ENCODE peak calls at places on chromosomes 4 and X, in ten cellular contexts. D is type B pancreatic cell, G is iris pigment epithelial cell, P is ACHN, J is kidney epithelial cell, T is lower leg skin, K is suprapubic skin, O is occipital lobe, B is amniotic stem cell, Q is stomach. Z is an unnamed sample.

GRCh38 chr4:7771541-7772507 is 167.8 kb downstream of the AFAP1 start:
- DNase-seq in D (no peak), G (no peak), P (no peak), J (no peak), T (no peak), K (no peak), O (no peak), B (no peak), Q (no peak), Z (no peak)

GRCh38 chr4:101621120-101621519 is 169.4 kb upstream of the BANK1 start:
- DNase-seq in D (no peak), G (peak), P (peak), J (no peak), T (no peak), K (no peak), O (no peak), B (peak), Q (no peak), Z (no peak)

GRCh38 chrX:137119049-137119448 is 85.3 kb upstream of the GPR101 start:
- DNase-seq in D (no peak), G (no peak), P (no peak), J (no peak), T (no peak), K (no peak), O (no peak), B (no peak), Q (no peak), Z (no peak)

GRCh38 chr4:99968330-99968729 is 18.3 kb upstream of the H2AZ1 start:
- DNase-seq in D (no peak), G (peak), P (peak), J (peak), T (no peak), K (no peak), O (no peak), B (peak), Q (no peak), Z (no peak)

GRCh38 chrX:103877571-103877970 is 45.5 kb upstream of the RAB9B start:
- DNase-seq in D (no peak), G (no peak), P (peak), J (no peak), T (no peak), K (no peak), O (no peak), B (no peak), Q (no peak), Z (no peak)

GRCh38 chrX:12210196-12210815 is 72.0 kb downstream of the FRMPD4 start:
- DNase-seq in D (no peak), G (peak), P (peak), J (peak), T (no peak), K (no peak), O (no peak), B (no peak), Q (no peak), Z (peak)

GRCh38 chrX:124226129-124226528 is 106.3 kb upstream of the TEX13D start:
- DNase-seq in D (no peak), G (no peak), P (no peak), J (no peak), T (no peak), K (no peak), O (no peak), B (no peak), Q (no peak), Z (no peak)

GRCh38 chr4:20483416-20483815 is 216.8 kb upstream of the PACRGL start:
- DNase-seq in D (no peak), G (no peak), P (no peak), J (no peak), T (no peak), K (no peak), O (no peak), B (no peak), Q (no peak), Z (no peak)

GRCh38 chrX:138708268-138708667 is 3.2 kb downstream of the FGF13 start:
- DNase-seq in D (no peak), G (no peak), P (no peak), J (no peak), T (no peak), K (no peak), O (no peak), B (no peak), Q (no peak), Z (no peak)

GRCh38 chrX:101759000-101759399 is 99.3 kb upstream of the ARMCX2 start:
- DNase-seq in D (no peak), G (peak), P (peak), J (no peak), T (no peak), K (no peak), O (no peak), B (no peak), Q (no peak), Z (peak)

GRCh38 chr4:181294421-181294820 is 948.8 kb upstream of the TENM3 start:
- DNase-seq in D (no peak), G (no peak), P (no peak), J (no peak), T (no peak), K (no peak), O (no peak), B (no peak), Q (no peak), Z (no peak)

GRCh38 chr4:107853444-107854325 is 29.0 kb downstream of the SGMS2 start:
- DNase-seq in D (no peak), G (peak), P (peak), J (no peak), T (no peak), K (no peak), O (no peak), B (no peak), Q (no peak), Z (no peak)